ENCODE peak calls at places on chromosomes 1 and 21, in ten cellular contexts. D is AG04449; Q is fibroblast of mammary gland; O is AG09309; A is SJSA1; F is fibroblast of pulmonary artery; J is aorta; L is cardiac fibroblast; W is tibial artery; C is CD8-positive, alpha-beta memory T cell. S is an unnamed sample.

GRCh38 chr1:216210081-216210480 is 213.2 kb downstream of the USH2A start:
- DNase-seq in D (no peak), Q (peak), O (no peak), A (no peak), F (peak), J (peak), L (peak), W (no peak), C (no peak), S (no peak)

GRCh38 chr1:98264727-98265126 is 343.9 kb upstream of the DPYD start:
- DNase-seq in D (no peak), Q (no peak), O (no peak), A (no peak), F (no peak), J (no peak), L (no peak), W (no peak), C (no peak), S (no peak)

GRCh38 chr1:5903680-5904079 is 88.5 kb downstream of the NPHP4 start:
- DNase-seq in D (no peak), Q (no peak), O (no peak), A (no peak), F (no peak), J (no peak), L (no peak), W (no peak), C (no peak), S (no peak)

GRCh38 chr1:66446261-66447001 is 87.5 kb upstream of the SGIP1 start:
- DNase-seq in D (peak), Q (peak), O (peak), A (no peak), F (peak), J (no peak), L (peak), W (no peak), C (peak), S (peak)

GRCh38 chr1:49104575-49104974 is 327.9 kb upstream of the BEND5 start:
- DNase-seq in D (no peak), Q (no peak), O (no peak), A (no peak), F (no peak), J (no peak), L (no peak), W (no peak), C (no peak), S (no peak)

GRCh38 chr1:61318319-61319125 is 236.2 kb downstream of the NFIA start:
- DNase-seq in D (peak), Q (peak), O (peak), A (no peak), F (peak), J (no peak), L (peak), W (peak), C (no peak), S (no peak)

GRCh38 chr1:97017895-97018294 is 296.3 kb downstream of the PTBP2 start:
- DNase-seq in D (no peak), Q (no peak), O (no peak), A (no peak), F (no peak), J (no peak), L (no peak), W (no peak), C (no peak), S (no peak)

GRCh38 chr1:40044065-40044575 is 3.6 kb downstream of the CAP1 start:
- DNase-seq in D (no peak), Q (no peak), O (no peak), A (no peak), F (no peak), J (no peak), L (no peak), W (no peak), C (no peak), S (no peak)

GRCh38 chr1:155175281-155175926 is 1.8 kb downstream of the TRIM46 start:
- DNase-seq in D (no peak), Q (no peak), O (no peak), A (peak), F (no peak), J (no peak), L (no peak), W (no peak), C (no peak), S (no peak)

GRCh38 chr1:2645776-2646175 is 13.0 kb upstream of the MMEL1 start:
- DNase-seq in D (no peak), Q (no peak), O (no peak), A (no peak), F (no peak), J (no peak), L (no peak), W (no peak), C (no peak), S (no peak)

GRCh38 chr1:85607126-85607912 is 26.8 kb downstream of the CCN1 start:
- DNase-seq in D (peak), Q (peak), O (peak), A (peak), F (peak), J (no peak), L (peak), W (no peak), C (no peak), S (peak)

GRCh38 chr1:2481885-2482284 is 5.8 kb downstream of the PLCH2 start:
- DNase-seq in D (no peak), Q (no peak), O (no peak), A (no peak), F (no peak), J (no peak), L (no peak), W (no peak), C (no peak), S (no peak)

GRCh38 chr1:31984419-31985347 is 29.0 kb upstream of the KHDRBS1 start:
- DNase-seq in D (no peak), Q (peak), O (no peak), A (no peak), F (peak), J (no peak), L (peak), W (no peak), C (no peak), S (no peak)

GRCh38 chr21:30194701-30195299 is 21.1 kb downstream of the CLDN8 start:
- DNase-seq in D (no peak), Q (peak), O (no peak), A (no peak), F (peak), J (no peak), L (peak), W (no peak), C (no peak), S (peak)

GRCh38 chr1:228897901-228898300 is 162.6 kb downstream of the RHOU start:
- DNase-seq in D (no peak), Q (no peak), O (no peak), A (no peak), F (no peak), J (no peak), L (no peak), W (no peak), C (no peak), S (no peak)

GRCh38 chr1:22268327-22268726 is 125.4 kb upstream of the WNT4 start:
- DNase-seq in D (no peak), Q (no peak), O (no peak), A (no peak), F (no peak), J (no peak), L (no peak), W (no peak), C (no peak), S (no peak)

GRCh38 chr1:187787696-187788095 is 958.9 kb downstream of the PLA2G4A start:
- DNase-seq in D (no peak), Q (no peak), O (no peak), A (no peak), F (no peak), J (no peak), L (no peak), W (no peak), C (no peak), S (no peak)

GRCh38 chr1:180994262-180994661 is 28.4 kb downstream of the STX6 start:
- DNase-seq in D (no peak), Q (peak), O (no peak), A (no peak), F (no peak), J (no peak), L (peak), W (no peak), C (no peak), S (no peak)

GRCh38 chr1:53295746-53296722 is 31.8 kb downstream of the LRP8 start:
- DNase-seq in D (no peak), Q (no peak), O (no peak), A (no peak), F (no peak), J (no peak), L (no peak), W (no peak), C (no peak), S (no peak)

GRCh38 chr21:43370888-43371570 is 55.9 kb downstream of the SIK1 start:
- DNase-seq in D (no peak), Q (no peak), O (no peak), A (no peak), F (no peak), J (no peak), L (no peak), W (no peak), C (no peak), S (no peak)

DNA sequence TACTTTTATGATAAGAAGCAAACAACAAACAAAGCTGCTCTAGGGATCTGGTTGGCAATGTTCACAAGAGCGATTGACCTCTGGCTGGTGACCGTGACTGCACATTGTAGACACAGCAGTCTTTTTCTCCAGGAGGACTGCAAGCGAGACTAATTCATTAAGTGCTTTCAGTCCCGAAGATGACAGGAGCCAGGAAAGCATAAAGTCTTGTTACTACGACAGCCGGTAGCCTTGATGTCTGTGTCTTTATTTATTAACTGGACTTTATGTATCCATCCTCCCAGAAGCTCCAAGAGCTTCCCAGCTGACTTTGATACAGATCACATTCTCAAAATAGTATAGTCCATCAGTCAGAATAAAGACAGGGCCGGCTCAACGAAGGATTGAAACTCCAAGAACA is 18.2 kb downstream of the FAM163A start:
- DNase-seq in D (no peak), Q (no peak), O (no peak), A (no peak), F (no peak), J (no peak), L (no peak), W (no peak), C (no peak), S (no peak)
- H3K4me3 ChIP-seq in D (no peak), Q (no peak), O (no peak), A (no peak), F (no peak), J (no peak), L (no peak), W (no peak), C (no peak), S (no peak)

DNA sequence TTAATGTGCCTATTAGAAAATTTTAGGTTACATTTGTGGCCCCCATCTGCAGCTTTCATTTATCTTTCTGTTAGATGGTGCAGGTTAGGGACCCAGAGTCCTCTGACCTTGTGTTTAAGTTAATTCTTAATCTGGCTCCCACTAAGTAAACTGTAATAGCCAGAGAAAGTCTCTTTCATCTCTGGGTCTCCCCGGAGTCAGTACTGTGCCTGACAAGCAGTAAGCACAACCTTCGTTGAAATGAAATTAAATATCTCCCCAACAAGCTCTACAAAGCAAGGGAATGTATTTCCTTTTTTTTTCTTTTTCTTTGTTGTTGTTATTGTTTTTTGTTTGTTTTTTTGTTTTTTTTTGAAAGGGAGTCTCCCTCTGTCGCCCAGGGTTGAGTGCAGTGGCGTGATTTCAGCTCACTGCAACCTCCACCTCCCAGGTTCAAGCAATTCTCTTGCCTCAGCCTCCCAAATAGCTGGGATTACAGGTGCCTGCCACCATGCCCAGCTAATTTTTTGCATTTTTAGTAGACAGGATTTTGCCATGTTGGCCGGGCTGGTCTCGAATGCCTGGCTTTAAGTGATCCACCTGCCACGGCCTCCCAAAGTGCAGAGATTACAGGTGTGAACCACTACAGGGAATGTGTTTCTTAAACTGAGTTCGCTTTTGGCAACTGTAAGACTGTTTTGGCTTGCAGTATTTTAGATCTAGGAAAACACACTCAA is 81.6 kb downstream of the HHIPL2 start:
- DNase-seq in D (no peak), Q (no peak), O (no peak), A (no peak), F (no peak), J (no peak), L (no peak), W (no peak), C (no peak), S (no peak)
- H3K4me3 ChIP-seq in D (no peak), Q (no peak), O (no peak), A (no peak), F (no peak), J (no peak), L (no peak), W (peak), C (no peak), S (no peak)

DNA sequence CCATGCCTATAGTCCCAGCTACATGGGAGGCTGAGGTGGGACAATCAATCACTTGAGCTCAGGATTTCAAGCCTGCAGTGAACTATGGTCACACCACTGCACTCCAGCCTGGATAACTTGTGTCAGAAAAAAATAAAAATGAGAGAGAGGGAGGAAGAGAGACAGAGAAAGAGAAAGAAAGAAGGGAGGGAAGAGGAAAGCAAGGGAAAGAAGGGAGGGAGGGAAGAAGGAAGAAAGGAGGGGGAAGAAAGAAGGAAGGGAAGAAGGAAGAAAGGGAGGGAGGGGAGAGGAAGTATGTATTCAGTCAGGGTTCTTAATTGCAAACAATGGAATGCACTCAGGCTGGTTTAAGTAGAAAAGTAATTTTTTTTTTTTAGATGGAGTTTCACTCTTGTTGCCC is 7.9 kb upstream of the HENMT1 start:
- DNase-seq in D (no peak), Q (no peak), O (no peak), A (no peak), F (no peak), J (no peak), L (no peak), W (no peak), C (no peak), S (no peak)
- H3K4me3 ChIP-seq in D (no peak), Q (no peak), O (no peak), A (no peak), F (no peak), J (no peak), L (no peak), W (no peak), C (no peak), S (no peak)

DNA sequence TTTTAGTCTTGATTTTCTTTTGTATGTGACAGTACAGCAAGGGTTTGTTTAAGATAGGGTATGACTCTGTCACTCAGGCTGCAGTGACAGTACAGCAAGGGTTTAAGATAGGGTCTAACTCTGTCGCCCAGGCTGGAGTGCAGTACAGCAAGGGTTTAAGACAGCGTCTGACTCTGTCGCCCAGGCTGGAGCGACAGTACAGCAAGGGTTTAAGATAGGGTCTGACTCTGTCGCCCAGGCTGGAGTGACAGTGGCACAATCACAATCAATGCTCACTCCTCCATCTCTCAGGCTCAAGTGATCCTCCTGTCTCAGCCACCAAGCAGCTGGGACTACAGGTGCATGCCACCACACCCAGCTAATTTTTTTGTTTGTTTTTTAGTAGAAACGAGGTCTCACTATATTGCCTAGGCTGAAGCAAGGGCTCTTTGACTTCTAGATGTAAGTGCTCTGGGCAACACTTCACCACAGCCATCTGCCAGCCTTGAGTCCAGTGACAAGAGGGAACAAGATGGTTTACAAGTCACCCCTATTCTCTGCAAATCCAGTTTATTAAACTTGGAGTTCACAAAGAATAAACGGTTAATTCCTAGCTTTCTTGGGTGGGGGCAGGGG is 965 bp upstream of the SH2D5 start:
- DNase-seq in D (no peak), Q (no peak), O (no peak), A (peak), F (no peak), J (no peak), L (no peak), W (no peak), C (no peak), S (no peak)
- H3K4me3 ChIP-seq in D (no peak), Q (no peak), O (no peak), A (peak), F (no peak), J (no peak), L (no peak), W (peak), C (peak), S (peak)

GRCh38 chr21:41745971-41746743 is 20.7 kb downstream of the RIPK4 start:
- DNase-seq in D (no peak), Q (no peak), O (no peak), A (no peak), F (no peak), J (peak), L (no peak), W (no peak), C (no peak), S (no peak)
- H3K4me3 ChIP-seq in D (no peak), Q (no peak), O (no peak), A (no peak), F (no peak), J (no peak), L (no peak), W (no peak), C (no peak), S (no peak)

GRCh38 chr1:173474097-173474779 is 2.9 kb upstream of the PRDX6 start:
- DNase-seq in D (no peak), Q (no peak), O (no peak), A (no peak), F (peak), J (no peak), L (no peak), W (no peak), C (no peak), S (no peak)

GRCh38 chr1:173475564-173476196 is 1.5 kb upstream of the PRDX6 start:
- DNase-seq in D (peak), Q (peak), O (no peak), A (no peak), F (peak), J (no peak), L (peak), W (no peak), C (no peak), S (no peak)

GRCh38 chr1:173470608-173471007 is 6.5 kb upstream of the PRDX6 start:
- DNase-seq in D (no peak), Q (no peak), O (no peak), A (no peak), F (no peak), J (no peak), L (no peak), W (no peak), C (no peak), S (no peak)

GRCh38 chr1:173476197-173476663 is 905 bp upstream of the PRDX6 start:
- DNase-seq in D (no peak), Q (no peak), O (no peak), A (no peak), F (no peak), J (no peak), L (no peak), W (no peak), C (no peak), S (no peak)

DNA sequence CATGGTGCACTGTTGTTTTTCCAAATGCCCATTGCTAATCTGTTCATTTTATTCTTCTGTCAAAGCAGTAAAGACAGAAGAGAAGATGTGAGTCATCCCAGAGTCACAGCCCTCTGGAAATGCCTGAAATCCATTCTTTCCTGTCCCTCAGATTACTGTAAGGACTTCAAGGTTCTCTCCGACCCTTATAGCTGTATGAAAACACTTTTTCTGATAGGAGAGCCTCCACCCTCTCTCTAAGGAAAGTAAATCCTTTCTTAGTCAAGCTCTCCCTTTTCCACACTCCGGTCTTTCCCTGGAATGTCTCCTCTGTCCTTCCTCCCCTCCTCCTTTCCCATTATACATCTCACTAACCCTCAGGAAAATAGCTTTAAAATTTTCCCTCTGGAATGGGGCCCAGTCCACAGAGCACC is 3.5 kb upstream of the PRDX6 start:
- DNase-seq in D (no peak), Q (peak), O (no peak), A (peak), F (peak), J (no peak), L (peak), W (no peak), C (no peak), S (no peak)
- H3K4me3 ChIP-seq in D (no peak), Q (no peak), O (no peak), A (no peak), F (peak), J (peak), L (peak), W (no peak), C (no peak), S (peak)

DNA sequence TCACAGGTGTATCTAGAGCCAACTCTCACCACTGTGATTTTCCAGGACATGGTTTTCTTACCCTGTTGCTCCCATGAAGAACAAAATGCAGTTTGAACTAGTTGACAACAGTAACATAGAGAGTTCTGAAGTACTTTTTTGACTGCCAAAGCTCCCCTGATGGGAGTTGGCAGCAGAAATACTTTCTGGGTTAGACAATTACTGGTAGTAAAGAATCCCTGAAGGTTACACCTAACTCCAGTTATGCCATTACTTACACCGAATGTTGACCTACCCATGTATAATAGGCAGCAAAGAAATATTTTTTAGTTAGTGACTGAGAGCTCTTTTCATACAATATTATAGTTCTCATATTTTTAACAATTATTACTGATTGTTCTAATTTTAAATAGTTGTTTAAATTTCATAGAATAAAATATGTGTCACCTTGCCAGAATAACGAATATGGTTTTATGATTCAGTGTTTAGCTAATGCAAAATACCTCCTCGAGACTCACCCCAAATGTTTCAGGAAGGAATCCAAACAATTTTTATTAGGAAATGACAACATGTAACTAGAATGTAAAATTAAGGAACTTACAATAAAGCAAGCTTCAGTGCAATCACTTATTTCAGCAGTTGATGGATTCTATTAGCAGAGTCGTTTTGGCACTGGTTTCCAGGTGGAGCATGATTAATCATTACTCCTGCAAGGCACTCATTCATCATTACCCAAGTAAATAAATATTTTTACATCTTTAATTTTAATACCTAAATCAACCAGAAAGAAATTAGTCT is 237.6 kb downstream of the MRPL39 start:
- DNase-seq in D (no peak), Q (peak), O (peak), A (no peak), F (peak), J (no peak), L (peak), W (no peak), C (no peak), S (no peak)
- H3K4me3 ChIP-seq in D (no peak), Q (no peak), O (no peak), A (no peak), F (no peak), J (no peak), L (no peak), W (no peak), C (no peak), S (no peak)

S was measured in epithelial cell of proximal tubule.